ENCODE peak calls at places on chromosomes 7 and 10, in eight cellular contexts. One of them, this sample, is unnamed.

GRCh38 chr10:17453377-17454091 is 861 bp downstream of the ST8SIA6 start:
- DNase-seq in iris pigment epithelial cell: peak; percentile 37
- DNase-seq in OCI-LY7: no peak
- DNase-seq in effector CD4-positive, alpha-beta T cell: peak; percentile 13
- DNase-seq in HTR-8/SVneo: peak; percentile 37
- DNase-seq in left ventricle myocardium inferior: peak; percentile 28
- DNase-seq in ovary: peak; percentile 13
- DNase-seq in HT-29: no peak
- DNase-seq in this sample: no peak

GRCh38 chr7:132045002-132045401 is 488.6 kb upstream of the PODXL start:
- DNase-seq in OCI-LY7: no peak
- DNase-seq in iris pigment epithelial cell: no peak
- DNase-seq in ovary: no peak
- DNase-seq in effector CD4-positive, alpha-beta T cell: no peak
- DNase-seq in HT-29: no peak
- DNase-seq in HTR-8/SVneo: no peak
- DNase-seq in left ventricle myocardium inferior: no peak
- DNase-seq in this sample: no peak

GRCh38 chr10:75950307-75950706 is 518.9 kb downstream of the LRMDA start:
- DNase-seq in HTR-8/SVneo: no peak
- DNase-seq in HT-29: no peak
- DNase-seq in OCI-LY7: no peak
- DNase-seq in iris pigment epithelial cell: no peak
- DNase-seq in effector CD4-positive, alpha-beta T cell: no peak
- DNase-seq in ovary: no peak
- DNase-seq in left ventricle myocardium inferior: no peak
- DNase-seq in this sample: no peak

GRCh38 chr10:106863549-106863948 is 301.0 kb downstream of the SORCS1 start:
- DNase-seq in effector CD4-positive, alpha-beta T cell: no peak
- DNase-seq in OCI-LY7: no peak
- DNase-seq in HT-29: no peak
- DNase-seq in ovary: no peak
- DNase-seq in iris pigment epithelial cell: no peak
- DNase-seq in left ventricle myocardium inferior: no peak
- DNase-seq in HTR-8/SVneo: no peak
- DNase-seq in this sample: no peak

GRCh38 chr10:3825244-3825643 is 40.2 kb upstream of the KLF6 start:
- DNase-seq in effector CD4-positive, alpha-beta T cell: no peak
- DNase-seq in ovary: no peak
- DNase-seq in OCI-LY7: no peak
- DNase-seq in iris pigment epithelial cell: peak; percentile 93
- DNase-seq in HTR-8/SVneo: peak; percentile 78
- DNase-seq in left ventricle myocardium inferior: no peak
- DNase-seq in HT-29: peak; percentile 54
- DNase-seq in this sample: no peak

GRCh38 chr7:43637114-43637806 is 54.4 kb downstream of the STK17A start:
- DNase-seq in ovary: no peak
- DNase-seq in OCI-LY7: no peak
- DNase-seq in HT-29: no peak
- DNase-seq in left ventricle myocardium inferior: no peak
- DNase-seq in HTR-8/SVneo: no peak
- DNase-seq in iris pigment epithelial cell: peak; percentile 77
- DNase-seq in effector CD4-positive, alpha-beta T cell: no peak
- DNase-seq in this sample: no peak

GRCh38 chr7:155882596-155882995 is 70.3 kb upstream of the SHH start:
- DNase-seq in left ventricle myocardium inferior: no peak
- DNase-seq in HT-29: no peak
- DNase-seq in HTR-8/SVneo: no peak
- DNase-seq in effector CD4-positive, alpha-beta T cell: no peak
- DNase-seq in ovary: no peak
- DNase-seq in iris pigment epithelial cell: peak; percentile 68
- DNase-seq in OCI-LY7: no peak
- DNase-seq in this sample: no peak

GRCh38 chr10:132891994-132892393 is 50.4 kb downstream of the CFAP46 start:
- DNase-seq in ovary: no peak
- DNase-seq in HTR-8/SVneo: no peak
- DNase-seq in OCI-LY7: no peak
- DNase-seq in effector CD4-positive, alpha-beta T cell: no peak
- DNase-seq in left ventricle myocardium inferior: no peak
- DNase-seq in HT-29: no peak
- DNase-seq in iris pigment epithelial cell: no peak
- DNase-seq in this sample: peak; percentile 5

GRCh38 chr10:8114741-8115340 is 60.4 kb downstream of the GATA3 start:
- DNase-seq in HTR-8/SVneo: no peak
- DNase-seq in HT-29: no peak
- DNase-seq in OCI-LY7: no peak
- DNase-seq in effector CD4-positive, alpha-beta T cell: no peak
- DNase-seq in iris pigment epithelial cell: no peak
- DNase-seq in left ventricle myocardium inferior: no peak
- DNase-seq in ovary: no peak
- DNase-seq in this sample: no peak

This sample was measured in adrenal gland.